ENCODE peak calls at places on chromosomes 7 and 10, in six cellular contexts. One of them, this sample, is unnamed.

GRCh38 chr7:28516390-28517145 is 104.2 kb downstream of the CREB5 start:
- DNase-seq in endothelial cell: no peak
- DNase-seq in stimulated activated CD4-positive, alpha-beta T cell treated with anti-CD3 and anti-CD28 coated beads, Interleukin-1b, Interleukin-23, amount 100 ng/mL, for 48 hours: no peak
- DNase-seq in left lobe of liver: no peak
- DNase-seq in stimulated activated CD8-positive, alpha-beta memory T cell treated with anti-CD3 and anti-CD28 coated beads, Interleukin-15, amount 100 ng/mL, for 4 hours: no peak
- DNase-seq in iris pigment epithelial cell: no peak
- DNase-seq in this sample: no peak

GRCh38 chr7:78149787-78150186 is 351.2 kb downstream of the PHTF2 start:
- DNase-seq in endothelial cell: no peak
- DNase-seq in stimulated activated CD4-positive, alpha-beta T cell treated with anti-CD3 and anti-CD28 coated beads, Interleukin-1b, Interleukin-23, amount 100 ng/mL, for 48 hours: no peak
- DNase-seq in left lobe of liver: no peak
- DNase-seq in stimulated activated CD8-positive, alpha-beta memory T cell treated with anti-CD3 and anti-CD28 coated beads, Interleukin-15, amount 100 ng/mL, for 4 hours: no peak
- DNase-seq in iris pigment epithelial cell: peak; percentile 70
- DNase-seq in this sample: no peak

GRCh38 chr10:10996966-10997620 is 20.6 kb upstream of the CELF2 start:
- DNase-seq in endothelial cell: no peak
- DNase-seq in stimulated activated CD4-positive, alpha-beta T cell treated with anti-CD3 and anti-CD28 coated beads, Interleukin-1b, Interleukin-23, amount 100 ng/mL, for 48 hours: no peak
- DNase-seq in left lobe of liver: no peak
- DNase-seq in stimulated activated CD8-positive, alpha-beta memory T cell treated with anti-CD3 and anti-CD28 coated beads, Interleukin-15, amount 100 ng/mL, for 4 hours: no peak
- DNase-seq in iris pigment epithelial cell: no peak
- DNase-seq in this sample: no peak

GRCh38 chr10:21518629-21519321 is 6.7 kb downstream of the SKIDA1 start:
- DNase-seq in endothelial cell: no peak
- DNase-seq in stimulated activated CD4-positive, alpha-beta T cell treated with anti-CD3 and anti-CD28 coated beads, Interleukin-1b, Interleukin-23, amount 100 ng/mL, for 48 hours: no peak
- DNase-seq in left lobe of liver: peak; percentile 48
- DNase-seq in stimulated activated CD8-positive, alpha-beta memory T cell treated with anti-CD3 and anti-CD28 coated beads, Interleukin-15, amount 100 ng/mL, for 4 hours: no peak
- DNase-seq in iris pigment epithelial cell: no peak
- DNase-seq in this sample: no peak

GRCh38 chr7:8443871-8444756 is 10.7 kb downstream of the NXPH1 start:
- DNase-seq in endothelial cell: peak; percentile 69
- DNase-seq in stimulated activated CD4-positive, alpha-beta T cell treated with anti-CD3 and anti-CD28 coated beads, Interleukin-1b, Interleukin-23, amount 100 ng/mL, for 48 hours: no peak
- DNase-seq in left lobe of liver: no peak
- DNase-seq in stimulated activated CD8-positive, alpha-beta memory T cell treated with anti-CD3 and anti-CD28 coated beads, Interleukin-15, amount 100 ng/mL, for 4 hours: no peak
- DNase-seq in iris pigment epithelial cell: no peak
- DNase-seq in this sample: no peak

GRCh38 chr7:24821045-24821853 is 64.0 kb upstream of the GSDME start:
- DNase-seq in endothelial cell: no peak
- DNase-seq in stimulated activated CD4-positive, alpha-beta T cell treated with anti-CD3 and anti-CD28 coated beads, Interleukin-1b, Interleukin-23, amount 100 ng/mL, for 48 hours: peak; percentile 86
- DNase-seq in left lobe of liver: no peak
- DNase-seq in stimulated activated CD8-positive, alpha-beta memory T cell treated with anti-CD3 and anti-CD28 coated beads, Interleukin-15, amount 100 ng/mL, for 4 hours: peak; percentile 57
- DNase-seq in iris pigment epithelial cell: peak; percentile 97
- DNase-seq in this sample: no peak

GRCh38 chr7:13851756-13852155 is 137.7 kb downstream of the ETV1 start:
- DNase-seq in endothelial cell: no peak
- DNase-seq in stimulated activated CD4-positive, alpha-beta T cell treated with anti-CD3 and anti-CD28 coated beads, Interleukin-1b, Interleukin-23, amount 100 ng/mL, for 48 hours: no peak
- DNase-seq in left lobe of liver: no peak
- DNase-seq in stimulated activated CD8-positive, alpha-beta memory T cell treated with anti-CD3 and anti-CD28 coated beads, Interleukin-15, amount 100 ng/mL, for 4 hours: no peak
- DNase-seq in iris pigment epithelial cell: peak; percentile 93
- DNase-seq in this sample: no peak

GRCh38 chr7:48421357-48421756 is 250.1 kb downstream of the ABCA13 start:
- DNase-seq in endothelial cell: no peak
- DNase-seq in stimulated activated CD4-positive, alpha-beta T cell treated with anti-CD3 and anti-CD28 coated beads, Interleukin-1b, Interleukin-23, amount 100 ng/mL, for 48 hours: no peak
- DNase-seq in left lobe of liver: no peak
- DNase-seq in stimulated activated CD8-positive, alpha-beta memory T cell treated with anti-CD3 and anti-CD28 coated beads, Interleukin-15, amount 100 ng/mL, for 4 hours: no peak
- DNase-seq in iris pigment epithelial cell: peak; percentile 37
- DNase-seq in this sample: no peak

GRCh38 chr7:154437238-154437637 is 385.0 kb downstream of the DPP6 start:
- DNase-seq in endothelial cell: no peak
- DNase-seq in stimulated activated CD4-positive, alpha-beta T cell treated with anti-CD3 and anti-CD28 coated beads, Interleukin-1b, Interleukin-23, amount 100 ng/mL, for 48 hours: no peak
- DNase-seq in left lobe of liver: no peak
- DNase-seq in stimulated activated CD8-positive, alpha-beta memory T cell treated with anti-CD3 and anti-CD28 coated beads, Interleukin-15, amount 100 ng/mL, for 4 hours: no peak
- DNase-seq in iris pigment epithelial cell: no peak
- DNase-seq in this sample: no peak

GRCh38 chr7:140033779-140034363 is 28.9 kb downstream of the PARP12 start:
- DNase-seq in endothelial cell: no peak
- DNase-seq in stimulated activated CD4-positive, alpha-beta T cell treated with anti-CD3 and anti-CD28 coated beads, Interleukin-1b, Interleukin-23, amount 100 ng/mL, for 48 hours: no peak
- DNase-seq in left lobe of liver: no peak
- DNase-seq in stimulated activated CD8-positive, alpha-beta memory T cell treated with anti-CD3 and anti-CD28 coated beads, Interleukin-15, amount 100 ng/mL, for 4 hours: no peak
- DNase-seq in iris pigment epithelial cell: peak; percentile 64
- DNase-seq in this sample: no peak

GRCh38 chr7:67438174-67438837 is 441.7 kb downstream of the TYW1 start:
- DNase-seq in endothelial cell: no peak
- DNase-seq in stimulated activated CD4-positive, alpha-beta T cell treated with anti-CD3 and anti-CD28 coated beads, Interleukin-1b, Interleukin-23, amount 100 ng/mL, for 48 hours: no peak
- DNase-seq in left lobe of liver: no peak
- DNase-seq in stimulated activated CD8-positive, alpha-beta memory T cell treated with anti-CD3 and anti-CD28 coated beads, Interleukin-15, amount 100 ng/mL, for 4 hours: no peak
- DNase-seq in iris pigment epithelial cell: no peak
- DNase-seq in this sample: no peak

This sample was measured in globus pallidus.